ENCODE peak calls at places on chromosomes 12 and 14, in eight cellular contexts. B is tibial artery; Q is substantia nigra; Y is activated naive CD4-positive, alpha-beta T cell treated with Interleukin-2 at 50 U/mL for 16 hours; L is ELR; I is stimulated activated CD4-positive, alpha-beta T cell treated with anti-CD3 and anti-CD28 coated beads, Interleukin-2, amount 100 ng/mL, for 48 hours; H is right cardiac atrium; R is caudate nucleus. F is an unnamed sample.

GRCh38 chr12:57094194-57095160 is 5.6 kb downstream of the NAB2 start:
- DNase-seq in B (no peak), Q (no peak), Y (no peak), L (no peak), I (no peak), H (peak), R (no peak), F (no peak)

GRCh38 chr14:105144666-105145380 is 23.8 kb downstream of the JAG2 start:
- DNase-seq in B (peak), Q (no peak), Y (no peak), L (no peak), I (no peak), H (peak), R (no peak), F (no peak)

GRCh38 chr12:26995706-26996105 is 18.5 kb downstream of the TM7SF3 start:
- DNase-seq in B (no peak), Q (no peak), Y (no peak), L (no peak), I (no peak), H (no peak), R (no peak), F (no peak)

GRCh38 chr14:101365329-101366158 is 195.8 kb upstream of the DIO3 start:
- DNase-seq in B (peak), Q (no peak), Y (no peak), L (no peak), I (no peak), H (no peak), R (no peak), F (no peak)

GRCh38 chr14:36690301-36691020 is 28.8 kb downstream of the PAX9 start:
- DNase-seq in B (no peak), Q (no peak), Y (no peak), L (peak), I (no peak), H (no peak), R (no peak), F (no peak)

GRCh38 chr12:92745874-92746553 is 43.2 kb downstream of the PLEKHG7 start:
- DNase-seq in B (peak), Q (no peak), Y (no peak), L (peak), I (no peak), H (peak), R (peak), F (peak)

GRCh38 chr12:114430306-114430705 is 24.4 kb upstream of the TBX5 start:
- DNase-seq in B (no peak), Q (no peak), Y (no peak), L (peak), I (no peak), H (no peak), R (no peak), F (no peak)

GRCh38 chr14:35333797-35334743 is 41.9 kb downstream of the PSMA6 start:
- DNase-seq in B (no peak), Q (no peak), Y (peak), L (no peak), I (no peak), H (no peak), R (no peak), F (no peak)

GRCh38 chr12:27966870-27967269 is 5.7 kb downstream of the PTHLH start:
- DNase-seq in B (no peak), Q (no peak), Y (no peak), L (peak), I (no peak), H (no peak), R (no peak), F (no peak)

GRCh38 chr12:120229583-120230325 is 28.8 kb upstream of the RPLP0 start:
- DNase-seq in B (no peak), Q (no peak), Y (no peak), L (peak), I (no peak), H (no peak), R (no peak), F (no peak)

GRCh38 chr12:32517966-32518365 is 118.6 kb downstream of the FGD4 start:
- DNase-seq in B (no peak), Q (no peak), Y (no peak), L (no peak), I (no peak), H (no peak), R (no peak), F (no peak)

GRCh38 chr12:123830675-123831074 is 68.6 kb downstream of the DNAH10 start:
- DNase-seq in B (no peak), Q (no peak), Y (no peak), L (no peak), I (no peak), H (no peak), R (no peak), F (no peak)

GRCh38 chr12:89971880-89972279 is 263.2 kb upstream of the ATP2B1 start:
- DNase-seq in B (no peak), Q (no peak), Y (no peak), L (no peak), I (no peak), H (no peak), R (no peak), F (no peak)

GRCh38 chr12:1273051-1273450 is 282.0 kb downstream of the ERC1 start:
- DNase-seq in B (no peak), Q (no peak), Y (no peak), L (peak), I (no peak), H (no peak), R (no peak), F (no peak)

GRCh38 chr14:87066221-87066817 is 926.7 kb downstream of the GALC start:
- DNase-seq in B (no peak), Q (no peak), Y (no peak), L (no peak), I (no peak), H (no peak), R (no peak), F (no peak)

GRCh38 chr12:55927588-55928502 is at the start of gene PYM1:
- DNase-seq in B (peak), Q (peak), Y (peak), L (peak), I (no peak), H (peak), R (peak), F (peak)

GRCh38 chr14:75577724-75578098 is 709 bp upstream of the FLVCR2 start:
- DNase-seq in B (peak), Q (peak), Y (peak), L (peak), I (peak), H (peak), R (peak), F (peak)

GRCh38 chr12:14058717-14059116 is 77.3 kb upstream of the GRIN2B start:
- DNase-seq in B (no peak), Q (no peak), Y (no peak), L (no peak), I (no peak), H (no peak), R (peak), F (peak)

GRCh38 chr12:116043673-116044072 is 233.8 kb downstream of the MED13L start:
- DNase-seq in B (no peak), Q (no peak), Y (no peak), L (no peak), I (no peak), H (no peak), R (no peak), F (no peak)

GRCh38 chr14:95649230-95649629 is 37.0 kb upstream of the TCL1B start:
- DNase-seq in B (no peak), Q (no peak), Y (no peak), L (no peak), I (no peak), H (no peak), R (no peak), F (no peak)

GRCh38 chr12:6554990-6555691 is 701 bp downstream of the IFFO1 start:
- DNase-seq in B (no peak), Q (no peak), Y (peak), L (peak), I (no peak), H (peak), R (no peak), F (no peak)

GRCh38 chr14:96104469-96105057 is 65.4 kb downstream of the C14orf132 start:
- DNase-seq in B (peak), Q (no peak), Y (no peak), L (peak), I (no peak), H (peak), R (no peak), F (no peak)

GRCh38 chr12:53714004-53714403 is 13.2 kb downstream of the CALCOCO1 start:
- DNase-seq in B (no peak), Q (no peak), Y (no peak), L (no peak), I (no peak), H (no peak), R (no peak), F (no peak)

GRCh38 chr14:68569970-68570409 is 222.9 kb downstream of the ZFP36L1 start:
- DNase-seq in B (no peak), Q (no peak), Y (no peak), L (no peak), I (no peak), H (no peak), R (no peak), F (no peak)

GRCh38 chr14:95679995-95680735 is 6.1 kb upstream of the TCL1B start:
- DNase-seq in B (no peak), Q (no peak), Y (no peak), L (peak), I (no peak), H (no peak), R (no peak), F (no peak)

GRCh38 chr12:56137853-56138571 is 9.9 kb downstream of the ESYT1 start:
- DNase-seq in B (no peak), Q (no peak), Y (no peak), L (no peak), I (no peak), H (peak), R (no peak), F (no peak)

GRCh38 chr14:64442300-64442988 is 22.9 kb upstream of the AKAP5 start:
- DNase-seq in B (no peak), Q (no peak), Y (no peak), L (no peak), I (no peak), H (peak), R (no peak), F (no peak)

GRCh38 chr12:117485984-117486839 is 124.8 kb upstream of the NOS1 start:
- DNase-seq in B (no peak), Q (no peak), Y (no peak), L (no peak), I (no peak), H (no peak), R (peak), F (no peak)

GRCh38 chr12:76470028-76470939 is 89.3 kb downstream of the OSBPL8 start:
- DNase-seq in B (no peak), Q (no peak), Y (no peak), L (peak), I (no peak), H (no peak), R (no peak), F (no peak)

GRCh38 chr14:72104011-72104613 is 171.9 kb downstream of the RGS6 start:
- DNase-seq in B (no peak), Q (no peak), Y (peak), L (peak), I (peak), H (peak), R (no peak), F (no peak)

GRCh38 chr12:6960291-6961277 is 9.4 kb downstream of the PTPN6 start:
- DNase-seq in B (peak), Q (no peak), Y (peak), L (peak), I (no peak), H (peak), R (no peak), F (no peak)